ENCODE peak calls at places on chromosomes 3 and 15, in ten cellular contexts. P is HCT116, F is Panc1, V is esophagus muscularis mucosa, C is suprapubic skin, T is GM23338, N is transverse colon, U is K562, G is GM12891, E is SK-N-SH. K is an unnamed sample.

GRCh38 chr15:42921049-42921731 is 612 bp upstream of the TTBK2 start:
- DNase-seq in U (no peak), E (peak), F (no peak), V (peak), C (no peak), N (peak), P (no peak), G (no peak), T (peak), K (no peak)

GRCh38 chr15:55661431-55661830 is 73.3 kb upstream of the PYGO1 start:
- DNase-seq in N (no peak), T (peak), E (no peak), V (no peak), U (no peak), G (no peak), P (no peak), F (no peak), C (no peak), K (no peak)

GRCh38 chr3:108117245-108117644 is 26.4 kb upstream of the CD47 start:
- DNase-seq in E (no peak), G (no peak), T (no peak), V (no peak), P (no peak), U (peak), C (no peak), F (no peak), N (no peak), K (no peak)

GRCh38 chr15:26376243-26376642 is 396.6 kb downstream of the GABRB3 start:
- DNase-seq in N (no peak), V (no peak), C (no peak), E (no peak), G (no peak), F (no peak), P (no peak), T (no peak), U (no peak), K (no peak)

GRCh38 chr15:73210630-73211029 is 158.1 kb downstream of the HCN4 start:
- DNase-seq in T (no peak), N (no peak), U (no peak), F (no peak), E (no peak), C (no peak), P (no peak), G (no peak), V (no peak), K (no peak)

GRCh38 chr15:48493763-48494225 is 151.7 kb downstream of the FBN1 start:
- DNase-seq in F (no peak), G (no peak), V (no peak), E (no peak), U (no peak), C (no peak), T (no peak), N (no peak), P (no peak), K (no peak)

GRCh38 chr15:70492240-70493177 is 270.8 kb downstream of the UACA start:
- DNase-seq in P (no peak), V (no peak), U (peak), E (peak), N (peak), F (no peak), T (peak), C (no peak), G (peak), K (peak)

GRCh38 chr15:42111924-42112323 is 17.6 kb upstream of the PLA2G4D start:
- DNase-seq in C (peak), N (no peak), V (no peak), U (no peak), G (no peak), P (no peak), F (no peak), T (no peak), E (no peak), K (no peak)

GRCh38 chr3:97029972-97030371 is 215.6 kb downstream of the EPHA6 start:
- DNase-seq in U (no peak), C (no peak), P (no peak), T (no peak), N (no peak), E (no peak), G (no peak), V (no peak), F (no peak), K (no peak)

GRCh38 chr15:77959094-77959879 is 118.2 kb downstream of the TBC1D2B start:
- DNase-seq in P (peak), G (peak), C (peak), N (peak), V (peak), E (peak), T (peak), F (no peak), U (peak), K (peak)

GRCh38 chr3:46705751-46706572 is 4.8 kb downstream of the TMIE start:
- DNase-seq in E (no peak), T (no peak), V (no peak), P (no peak), N (peak), C (no peak), U (no peak), F (no peak), G (no peak), K (no peak)

GRCh38 chr3:13012228-13012691 is 61.0 kb downstream of the IQSEC1 start:
- DNase-seq in C (no peak), F (no peak), E (no peak), V (no peak), P (no peak), G (no peak), U (no peak), N (peak), T (no peak), K (peak)

GRCh38 chr3:146536681-146537080 is 7.7 kb downstream of the PLSCR1 start:
- DNase-seq in C (no peak), P (no peak), E (no peak), V (no peak), F (no peak), G (no peak), U (no peak), N (no peak), T (no peak), K (no peak)

GRCh38 chr3:171375704-171376103 is 84.5 kb downstream of the TNIK start:
- DNase-seq in P (no peak), T (no peak), V (no peak), E (no peak), F (no peak), C (no peak), G (no peak), N (no peak), U (peak), K (no peak)
- TF ChIP-seq POLR2AphosphoS5 in P (no peak), T (no peak), V (no peak), E (no peak), F (no peak), C (no peak), G (no peak), N (no peak), U (no peak), K (no peak)

DNA sequence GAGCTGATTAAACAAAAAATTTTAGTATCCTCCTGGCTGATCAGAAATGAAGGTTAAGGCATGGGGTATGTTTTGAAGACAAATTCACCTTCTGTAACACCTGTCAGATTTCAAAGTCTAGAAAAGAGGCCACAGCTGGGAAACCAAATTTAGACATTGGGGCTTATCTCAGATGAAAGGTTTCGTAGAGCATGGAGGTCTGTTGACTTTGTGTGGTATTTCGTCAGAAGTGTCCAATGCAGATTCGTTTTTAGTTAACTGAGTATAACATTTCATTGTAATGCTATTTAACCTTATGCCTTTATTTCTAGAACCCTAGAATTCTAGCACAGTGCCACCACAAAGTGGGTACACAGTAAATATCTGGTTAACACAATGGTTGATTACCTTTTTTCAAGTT is 61.7 kb downstream of the FNDC3B start:
- DNase-seq in T (no peak), V (no peak), U (peak), F (no peak), N (no peak), P (no peak), E (no peak), C (no peak), G (no peak), K (no peak)
- TF ChIP-seq POLR2AphosphoS5 in T (no peak), V (no peak), U (no peak), F (no peak), N (no peak), P (no peak), E (no peak), C (no peak), G (no peak), K (no peak)

GRCh38 chr15:75043509-75044257 is 20.3 kb downstream of the PPCDC start:
- DNase-seq in P (no peak), V (peak), F (no peak), N (peak), T (no peak), E (no peak), C (peak), G (no peak), U (peak), K (peak)
- TF ChIP-seq POLR2AphosphoS5 in P (no peak), V (peak), F (no peak), N (peak), T (no peak), E (no peak), C (no peak), G (peak), U (no peak), K (peak)

DNA sequence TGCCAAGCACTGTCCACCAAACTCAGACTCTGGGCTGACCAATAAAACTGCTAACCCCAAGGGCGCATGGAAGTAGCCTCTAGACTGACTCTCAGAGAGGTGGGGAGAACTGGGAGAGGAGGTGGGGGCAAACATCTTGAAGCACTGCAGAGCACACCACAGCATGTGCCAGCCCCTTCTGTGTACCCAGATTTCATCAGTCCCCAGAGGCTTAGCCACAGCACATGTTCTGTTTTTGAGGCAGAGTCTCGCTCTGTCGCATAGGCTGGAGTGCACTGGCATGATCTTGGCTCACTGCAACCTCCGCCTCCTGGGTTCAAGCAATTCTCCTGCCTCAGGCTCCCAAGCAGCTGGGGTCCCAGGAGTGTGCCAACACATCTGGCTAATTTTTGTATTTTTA is 119.5 kb upstream of the SPATA12 start:
- DNase-seq in U (no peak), T (no peak), N (no peak), V (no peak), F (no peak), C (no peak), G (no peak), E (no peak), P (no peak), K (no peak)
- TF ChIP-seq POLR2AphosphoS5 in U (no peak), T (no peak), N (no peak), V (no peak), F (no peak), C (no peak), G (no peak), E (no peak), P (no peak), K (no peak)

DNA sequence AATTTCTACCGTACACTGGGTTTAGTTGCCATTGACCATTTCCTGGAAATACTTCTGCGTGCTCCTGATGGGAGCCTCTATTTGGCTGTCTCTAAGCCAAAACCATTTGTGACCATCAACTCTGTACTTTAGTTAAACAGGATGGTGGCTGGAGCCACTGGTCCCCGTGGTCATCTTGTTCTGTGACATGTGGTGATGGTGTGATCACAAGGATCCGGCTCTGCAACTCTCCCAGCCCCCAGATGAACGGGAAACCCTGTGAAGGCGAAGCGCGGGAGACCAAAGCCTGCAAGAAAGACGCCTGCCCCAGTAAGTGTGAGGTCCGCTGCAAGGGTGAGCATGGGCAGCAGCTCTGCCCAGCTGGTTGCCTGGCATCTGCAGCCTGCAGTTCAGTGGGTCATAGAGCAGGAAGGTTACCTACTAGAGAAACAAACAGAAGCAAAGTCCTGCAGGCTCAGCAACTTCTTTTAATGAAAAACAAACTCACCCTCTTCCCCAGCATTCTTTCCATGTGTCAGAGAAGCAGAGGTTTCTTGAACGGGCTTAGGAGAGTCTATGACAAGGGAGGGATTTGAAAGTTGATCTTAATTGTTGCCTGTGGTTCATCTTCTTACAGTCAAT is 7.1 kb downstream of the THBS1 start:
- DNase-seq in T (no peak), C (no peak), P (no peak), G (no peak), N (peak), E (no peak), V (no peak), U (no peak), F (no peak), K (no peak)
- TF ChIP-seq POLR2AphosphoS5 in T (no peak), C (no peak), P (no peak), G (no peak), N (peak), E (no peak), V (no peak), U (no peak), F (no peak), K (no peak)

GRCh38 chr15:40743921-40744809 is 10.9 kb downstream of the RMDN3 start:
- DNase-seq in V (no peak), P (no peak), U (peak), F (no peak), E (no peak), G (no peak), T (peak), C (peak), N (no peak), K (no peak)

GRCh38 chr15:40744810-40745152 is 10.3 kb downstream of the RMDN3 start:
- DNase-seq in V (no peak), T (no peak), N (no peak), E (no peak), C (peak), G (no peak), F (no peak), U (no peak), P (no peak), K (no peak)

GRCh38 chr15:40747685-40748631 is 7.1 kb downstream of the RMDN3 start:
- DNase-seq in E (no peak), T (no peak), F (no peak), U (peak), C (no peak), V (no peak), N (no peak), P (no peak), G (no peak), K (no peak)

GRCh38 chr15:40749151-40749630 is 5.9 kb downstream of the RMDN3 start:
- DNase-seq in U (no peak), T (no peak), G (no peak), F (no peak), E (no peak), C (no peak), P (no peak), V (no peak), N (no peak), K (no peak)

DNA sequence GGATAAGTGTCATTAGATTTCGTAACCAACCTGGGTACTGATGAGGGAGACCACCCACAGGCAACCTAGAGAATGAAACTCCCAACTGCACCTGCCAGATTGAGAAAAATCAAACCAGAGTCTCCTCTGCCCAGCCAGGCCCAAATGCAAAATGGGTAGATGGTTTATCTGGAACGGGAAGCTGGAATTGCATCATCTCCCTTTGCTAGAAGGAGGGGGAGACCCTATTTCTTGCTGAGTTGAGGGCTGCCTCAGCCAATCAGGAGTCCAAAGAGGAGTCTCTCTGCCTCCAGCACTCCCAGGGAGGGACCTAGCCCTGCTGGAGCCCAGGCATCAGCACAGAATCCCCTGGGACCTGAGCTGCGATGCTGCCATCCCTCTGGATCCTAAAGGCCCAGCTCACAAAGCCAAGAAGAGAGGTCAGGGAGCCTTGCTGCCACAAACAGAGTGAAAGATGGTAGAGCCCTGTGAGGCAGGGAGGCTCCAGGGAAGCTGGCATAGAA is 8.1 kb downstream of the RMDN3 start:
- DNase-seq in P (no peak), G (no peak), V (no peak), F (no peak), T (peak), C (no peak), E (peak), N (no peak), U (no peak), K (no peak)
- TF ChIP-seq POLR2AphosphoS5 in P (no peak), G (no peak), V (no peak), F (no peak), T (no peak), C (no peak), E (no peak), N (no peak), U (no peak), K (no peak)